ENCODE peak calls at places on chromosome 19, in five cellular contexts. D, H, Z, F and V are unnamed samples.

GRCh38 chr19:48918801-48919247 is 14.7 kb upstream of the DHDH start:
- DNase-seq in D (no peak), H (no peak), Z (no peak), F (peak; percentile 16), V (no peak)

GRCh38 chr19:44512326-44513298 is 12.3 kb upstream of the ZNF180 start:
- DNase-seq in D (no peak), H (no peak), Z (no peak), F (peak; percentile 76), V (no peak)

GRCh38 chr19:16062789-16063188 is 13.5 kb upstream of the TPM4 start:
- DNase-seq in D (no peak), H (no peak), Z (no peak), F (peak; percentile 62), V (peak; percentile 44)

GRCh38 chr19:51511353-51511752 is 9.8 kb upstream of the SIGLEC12 start:
- DNase-seq in D (no peak), H (no peak), Z (no peak), F (no peak), V (no peak)

GRCh38 chr19:10270180-10270615 is 722 bp upstream of the ICAM1 start:
- DNase-seq in D (peak; percentile 91), H (no peak), Z (peak; percentile 40), F (peak; percentile 53), V (no peak)

GRCh38 chr19:7679017-7679720 is 1.5 kb upstream of the TRAPPC5 start:
- DNase-seq in D (no peak), H (no peak), Z (no peak), F (no peak), V (no peak)

GRCh38 chr19:45506991-45507863 is at the start of gene VASP:
- DNase-seq in D (peak; percentile 91), H (peak; percentile 70), Z (peak; percentile 85), F (peak; percentile 88), V (no peak)

GRCh38 chr19:21326169-21326568 is 3.0 kb downstream of the ZNF708 start:
- DNase-seq in D (no peak), H (no peak), Z (no peak), F (no peak), V (no peak)

GRCh38 chr19:19488875-19489690 is 26.3 kb downstream of the TSSK6 start:
- DNase-seq in D (peak; percentile 90), H (peak; percentile 73), Z (peak; percentile 76), F (peak; percentile 97), V (no peak)

GRCh38 chr19:16078759-16079707 is 2.7 kb downstream of the TPM4 start:
- DNase-seq in D (no peak), H (peak; percentile 94), Z (peak; percentile 94), F (peak; percentile 97), V (no peak)

DNA sequence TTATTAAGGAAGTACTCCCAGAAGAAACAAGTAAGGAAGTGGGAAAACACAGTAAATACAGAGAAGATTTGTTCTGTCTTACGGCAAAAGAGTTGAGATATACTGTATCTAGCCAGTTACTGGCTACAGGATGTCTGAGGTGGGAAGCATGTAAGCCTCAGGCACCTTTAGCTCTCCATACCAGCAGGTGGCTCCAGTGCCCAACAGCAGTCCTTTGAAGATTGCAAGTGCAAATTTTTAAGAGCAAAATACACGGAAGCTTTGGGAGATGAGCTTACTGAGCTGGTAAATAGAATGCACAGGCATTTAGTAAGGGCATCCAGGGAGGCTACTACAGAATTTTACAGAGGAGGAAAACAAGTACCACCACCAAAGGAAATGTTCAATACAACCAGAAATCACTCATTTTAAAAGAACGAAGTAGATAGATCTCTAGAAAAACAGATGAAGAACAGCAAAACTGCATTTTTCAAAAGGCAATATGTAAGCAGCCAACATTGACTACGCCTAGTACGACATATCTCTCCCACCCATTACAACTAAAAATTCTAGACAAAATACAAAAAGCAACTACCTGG is 57.9 kb upstream of the VSTM2B start:
- DNase-seq in D (no peak), H (no peak), Z (no peak), F (peak; percentile 24), V (no peak)
- TF ChIP-seq CTCF in D (no peak), H (peak; percentile 34), Z (no peak), F (peak; percentile 42), V (peak; percentile 38)

GRCh38 chr19:17807731-17808316 is 12.9 kb downstream of the B3GNT3 start:
- DNase-seq in D (no peak), H (no peak), Z (no peak), F (no peak), V (no peak)
- TF ChIP-seq CTCF in D (no peak), H (no peak), Z (no peak), F (no peak), V (no peak)

DNA sequence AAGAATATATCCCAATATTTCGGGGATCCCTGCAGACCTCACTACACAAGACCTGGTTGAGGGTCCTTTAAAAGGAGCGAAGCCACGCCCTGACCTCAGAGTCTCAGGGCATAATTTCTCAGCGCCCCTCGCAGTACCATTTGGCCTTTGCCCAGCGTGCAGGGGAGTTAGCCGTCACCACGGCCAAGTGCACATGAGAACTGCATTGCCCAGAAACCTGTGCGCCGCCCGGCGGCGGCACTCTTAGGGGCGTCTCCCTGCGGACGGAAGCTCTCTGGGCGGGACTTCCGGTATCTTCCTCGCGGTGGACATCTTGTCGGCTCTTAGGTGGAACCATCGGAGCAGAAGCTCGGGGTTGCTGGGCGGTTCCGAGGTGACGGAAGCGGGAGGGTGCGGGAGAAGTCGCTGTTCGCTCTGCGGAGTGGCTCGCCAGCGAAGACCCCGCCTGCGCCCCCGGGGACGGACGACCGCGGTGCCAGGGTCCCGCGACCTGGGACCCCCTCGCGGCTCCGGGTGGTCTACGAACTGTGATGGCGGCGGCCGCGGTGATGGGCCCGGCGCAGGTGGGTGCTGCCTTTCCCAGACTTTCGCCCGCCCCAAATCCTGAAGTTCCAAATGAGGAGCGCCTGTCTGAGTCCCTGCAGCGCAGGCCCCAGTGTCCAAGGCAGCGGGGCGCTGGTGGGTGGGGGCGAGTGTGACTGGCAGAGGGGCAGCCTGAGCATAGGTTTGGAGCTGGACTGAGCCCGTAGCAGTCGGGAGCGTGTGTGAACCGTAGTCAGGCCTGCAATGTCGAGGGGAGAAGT is at the start of gene ZNF134:
- DNase-seq in D (peak; percentile 96), H (peak; percentile 52), Z (peak; percentile 83), F (peak; percentile 92), V (peak; percentile 95)
- TF ChIP-seq CTCF in D (peak; percentile 31), H (no peak), Z (peak; percentile 29), F (peak; percentile 8), V (peak; percentile 64)

DNA sequence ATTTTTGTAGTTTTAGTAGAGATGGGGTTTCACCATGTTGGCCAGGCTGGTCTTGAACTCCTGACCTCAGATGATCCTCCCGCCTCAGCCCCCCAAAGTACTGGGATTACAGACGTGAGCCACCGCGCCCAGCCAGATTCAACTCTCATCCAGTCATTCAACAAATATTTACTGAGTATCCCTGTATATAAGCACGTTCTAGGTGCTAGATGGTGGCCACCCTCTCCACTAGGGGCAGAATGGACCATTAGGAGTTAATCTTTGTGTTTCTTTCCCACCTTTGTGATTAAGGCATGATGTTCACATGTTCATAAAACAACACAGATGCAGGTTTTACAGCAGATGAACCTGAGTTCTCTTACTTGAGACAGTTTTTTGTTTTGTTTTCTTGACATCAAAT is 7.3 kb downstream of the SHKBP1 start:
- DNase-seq in D (no peak), H (no peak), Z (no peak), F (no peak), V (no peak)
- TF ChIP-seq CTCF in D (no peak), H (no peak), Z (no peak), F (peak; percentile 32), V (peak; percentile 54)

DNA sequence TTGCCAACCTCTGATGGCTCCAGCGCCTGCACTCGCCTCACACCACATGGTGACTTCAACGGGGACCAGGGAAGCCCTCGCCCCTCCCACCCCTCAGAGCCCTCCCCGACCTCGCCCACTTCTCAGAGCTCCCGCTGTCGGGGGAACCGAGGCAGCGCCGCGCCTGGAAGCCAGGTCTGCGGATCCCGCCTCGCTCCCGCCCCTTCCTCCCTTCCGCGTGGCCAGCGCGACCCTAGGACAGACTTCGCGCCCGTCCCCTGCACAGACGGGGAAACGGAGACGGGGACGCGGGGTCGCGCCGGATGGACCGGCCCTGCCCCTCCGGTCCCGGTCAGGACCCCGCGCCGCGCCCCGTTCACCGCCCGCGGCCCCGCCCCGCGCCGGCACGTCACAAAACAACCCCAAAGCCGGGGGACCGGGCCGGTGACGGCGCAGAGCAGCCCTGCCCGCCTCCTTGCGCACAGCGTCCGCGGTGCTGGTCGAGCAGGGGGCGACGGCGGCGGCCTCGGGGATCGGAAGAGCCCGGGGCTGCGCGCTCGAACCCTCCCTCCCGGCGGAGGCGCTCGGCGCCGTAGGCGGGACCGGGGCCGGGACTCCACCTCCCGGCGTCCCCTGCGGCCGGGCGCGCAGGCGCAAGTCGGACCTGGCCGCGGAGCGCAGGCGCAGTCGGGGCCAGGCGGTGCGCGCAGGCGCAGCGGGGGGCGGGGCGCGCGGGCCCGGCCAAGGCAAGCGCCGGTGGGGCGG is 379 bp upstream of the CDC34 start:
- DNase-seq in D (peak; percentile 88), H (no peak), Z (peak; percentile 73), F (peak; percentile 82), V (peak; percentile 89)
- TF ChIP-seq CTCF in D (no peak), H (peak; percentile 7), Z (peak; percentile 31), F (no peak), V (peak; percentile 46)

DNA sequence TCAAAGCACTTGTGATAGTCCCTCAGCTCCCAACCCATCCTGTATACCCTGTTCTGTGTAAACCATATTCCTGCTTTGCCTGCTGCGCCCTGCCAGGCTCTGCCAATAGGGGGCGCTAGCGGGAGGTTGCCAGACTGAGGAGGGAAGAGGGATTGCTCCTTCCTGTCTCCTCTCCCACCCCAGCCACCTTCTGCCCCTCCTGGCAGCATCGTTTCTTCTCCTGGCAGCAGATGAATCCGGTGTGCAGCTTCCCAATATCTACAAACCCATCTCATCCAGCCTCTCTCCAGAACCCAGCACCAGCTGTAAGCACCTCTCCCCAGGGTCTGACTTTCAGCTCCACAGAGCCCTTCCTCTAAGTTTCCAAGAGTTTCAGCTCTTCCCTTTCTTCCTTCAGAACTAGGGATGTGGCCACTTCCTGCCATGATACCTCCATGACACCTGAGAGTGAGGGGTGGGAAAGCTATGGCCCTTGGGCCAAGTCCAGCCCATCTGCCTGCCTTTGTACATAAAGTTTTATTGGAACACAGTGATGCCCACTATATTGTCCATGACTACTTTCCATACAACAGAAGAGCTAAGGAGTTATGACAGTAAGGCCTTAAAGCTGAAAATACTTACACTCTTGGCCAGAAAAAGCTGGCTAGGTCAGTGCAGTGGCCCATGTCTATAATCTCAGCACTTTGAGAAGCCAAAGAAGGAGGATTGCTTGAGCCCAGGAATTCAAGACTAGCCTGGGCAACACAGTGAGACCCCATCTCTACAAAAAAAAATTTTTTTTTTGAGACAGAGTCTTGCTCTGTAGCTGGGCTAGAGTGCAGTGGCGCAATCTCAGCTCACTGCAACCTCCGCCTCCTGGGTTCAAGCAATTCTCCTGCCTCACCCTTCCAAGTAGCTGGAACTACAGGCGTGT is 34.5 kb upstream of the ATP1A3 start:
- DNase-seq in D (no peak), H (no peak), Z (no peak), F (no peak), V (no peak)
- TF ChIP-seq CTCF in D (no peak), H (peak; percentile 64), Z (no peak), F (peak; percentile 47), V (peak; percentile 67)

GRCh38 chr19:50477751-50478515 is 1.3 kb upstream of the GARIN5A start:
- DNase-seq in D (peak; percentile 33), H (no peak), Z (no peak), F (no peak), V (peak; percentile 60)

GRCh38 chr19:50475736-50476223 is 527 bp upstream of the EMC10 start:
- DNase-seq in D (no peak), H (no peak), Z (no peak), F (no peak), V (no peak)

GRCh38 chr19:50476943-50477264 is 256 bp upstream of the GARIN5A start:
- DNase-seq in D (no peak), H (no peak), Z (no peak), F (no peak), V (no peak)

GRCh38 chr19:50475101-50475568 is 1.2 kb upstream of the EMC10 start:
- DNase-seq in D (peak; percentile 66), H (no peak), Z (no peak), F (no peak), V (peak; percentile 83)

GRCh38 chr19:50476224-50476942 is at the start of the genes EMC10 and GARIN5A:
- DNase-seq in D (peak; percentile 92), H (peak; percentile 76), Z (peak; percentile 83), F (peak; percentile 96), V (peak; percentile 95)
- TF ChIP-seq CTCF in D (no peak), H (no peak), Z (no peak), F (no peak), V (peak; percentile 14)

GRCh38 chr19:17376935-17377600 is at the start of gene PLVAP:
- DNase-seq in D (peak; percentile 56), H (no peak), Z (peak; percentile 49), F (no peak), V (no peak)
- TF ChIP-seq CTCF in D (no peak), H (no peak), Z (no peak), F (no peak), V (no peak)